ENCODE peak calls at places on chromosomes 7 and 10, in six cellular contexts. J, N, B, X, O and D are unnamed samples. For H3K27me3, the result is how much of the 10 kb centered on the place peaks cover.

GRCh38 chr7:111933614-111934013 is 272.6 kb downstream of the DOCK4 start:
- DNase-seq in J (no peak), N (no peak), B (no peak), X (no peak), O (no peak), D (peak)

GRCh38 chr7:74042746-74043522 is 15.0 kb downstream of the ELN start:
- DNase-seq in J (no peak), N (no peak), B (no peak), X (no peak), O (no peak), D (no peak)

GRCh38 chr10:113020425-113020753 is 70.3 kb downstream of the TCF7L2 start:
- DNase-seq in J (no peak), N (no peak), B (no peak), X (no peak), O (no peak), D (no peak)

GRCh38 chr7:123749537-123749857 is 694 bp upstream of the WASL start:
- DNase-seq in J (peak), N (peak), B (no peak), X (no peak), O (no peak), D (peak)

GRCh38 chr7:18440934-18441333 is 54.6 kb upstream of the HDAC9 start:
- DNase-seq in J (no peak), N (no peak), B (no peak), X (no peak), O (no peak), D (no peak)

GRCh38 chr7:33196194-33196593 is 66.8 kb downstream of the BBS9 start:
- DNase-seq in J (no peak), N (no peak), B (no peak), X (peak), O (no peak), D (no peak)

GRCh38 chr7:80508440-80508839 is 3.4 kb downstream of the GNAT3 start:
- DNase-seq in J (no peak), N (no peak), B (no peak), X (no peak), O (no peak), D (no peak)

GRCh38 chr10:117663750-117664149 is 121.2 kb downstream of the EMX2 start:
- DNase-seq in J (no peak), N (no peak), B (peak), X (no peak), O (no peak), D (peak)

GRCh38 chr7:41855798-41856197 is 152.9 kb upstream of the INHBA start:
- DNase-seq in J (no peak), N (no peak), B (no peak), X (no peak), O (no peak), D (peak)

GRCh38 chr7:100694196-100694745 is at the start of gene GIGYF1:
- DNase-seq in J (peak), N (peak), B (no peak), X (peak), O (peak), D (peak)

GRCh38 chr7:93884541-93884940 is 6.0 kb downstream of the TFPI2 start:
- DNase-seq in J (no peak), N (no peak), B (no peak), X (no peak), O (no peak), D (no peak)

GRCh38 chr10:22552888-22553378 is 161.4 kb downstream of the PIP4K2A start:
- DNase-seq in J (no peak), N (no peak), B (no peak), X (no peak), O (no peak), D (peak)

GRCh38 chr7:145175366-145175765 is 339.5 kb upstream of the TPK1 start:
- DNase-seq in J (no peak), N (no peak), B (no peak), X (no peak), O (no peak), D (no peak)

GRCh38 chr7:106345421-106346166 is 60.8 kb upstream of the NAMPT start:
- DNase-seq in J (no peak), N (no peak), B (no peak), X (no peak), O (no peak), D (no peak)

GRCh38 chr10:97889461-97890265 is 40.0 kb downstream of the GOLGA7B start:
- DNase-seq in J (no peak), N (no peak), B (no peak), X (no peak), O (no peak), D (peak)

GRCh38 chr10:45418417-45418858 is 44.4 kb downstream of the ALOX5 start:
- DNase-seq in J (no peak), N (no peak), B (no peak), X (no peak), O (no peak), D (no peak)
- H3K4me3 ChIP-seq in J (peak), N (peak), B (no peak), X (no peak), O (peak), D (peak)

GRCh38 chr10:48219194-48219593 is 55.3 kb downstream of the FRMPD2 start:
- DNase-seq in J (no peak), N (no peak), B (no peak), X (no peak), O (no peak), D (no peak)

GRCh38 chr10:48227213-48227612 is 47.3 kb downstream of the FRMPD2 start:
- DNase-seq in J (no peak), N (no peak), B (no peak), X (no peak), O (no peak), D (no peak)

GRCh38 chr10:48224296-48224695 is 50.2 kb downstream of the FRMPD2 start:
- DNase-seq in J (no peak), N (no peak), B (no peak), X (no peak), O (no peak), D (no peak)

GRCh38 chr10:48221814-48222213 is 52.7 kb downstream of the FRMPD2 start:
- DNase-seq in J (no peak), N (no peak), B (no peak), X (no peak), O (no peak), D (no peak)

DNA sequence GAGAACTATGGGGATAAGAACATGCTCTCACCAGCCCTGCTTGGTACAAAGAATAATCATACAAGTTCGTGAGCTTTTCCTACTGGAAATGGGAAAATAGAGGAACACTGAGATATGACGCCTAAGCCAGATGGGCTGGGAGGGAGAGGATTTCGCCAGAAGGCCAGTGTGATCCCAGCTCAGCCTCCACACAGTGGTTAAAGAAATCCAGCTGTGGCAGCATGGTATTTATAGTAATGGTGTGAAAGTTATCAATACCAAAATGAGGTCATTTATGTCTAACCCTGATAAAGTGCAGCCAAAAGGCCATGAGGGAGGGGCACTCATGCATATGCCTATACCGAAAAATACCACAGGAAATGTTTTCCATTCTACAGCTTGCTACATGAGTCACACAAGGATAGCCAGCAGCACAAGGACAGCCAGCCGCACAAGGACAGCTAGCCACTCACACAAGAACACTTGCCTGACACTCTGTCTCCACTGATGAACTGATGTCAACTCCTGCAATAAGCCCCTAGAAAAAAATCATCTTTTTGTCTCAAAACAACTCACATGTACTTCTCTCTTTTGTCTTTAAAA is 49.4 kb downstream of the FRMPD2 start:
- DNase-seq in J (no peak), N (no peak), B (no peak), X (no peak), O (no peak), D (peak)
- H3K27me3 ChIP-seq in J (under half), N (under half), B (under half), X (under half), O (under half), D (under half)

GRCh38 chr7:150944066-150945042 is 33.8 kb downstream of the KCNH2 start:
- DNase-seq in J (no peak), N (no peak), B (no peak), X (no peak), O (peak), D (no peak)
- H3K4me3 ChIP-seq in J (no peak), N (no peak), B (no peak), X (no peak), O (no peak), D (no peak)

GRCh38 chr10:78581133-78581694 is 487.6 kb upstream of the ZMIZ1 start:
- DNase-seq in J (no peak), N (no peak), B (no peak), X (no peak), O (no peak), D (no peak)
- H3K27me3 ChIP-seq in J (under half), N (under half), B (under half), X (under half), O (under half), D (under half)

DNA sequence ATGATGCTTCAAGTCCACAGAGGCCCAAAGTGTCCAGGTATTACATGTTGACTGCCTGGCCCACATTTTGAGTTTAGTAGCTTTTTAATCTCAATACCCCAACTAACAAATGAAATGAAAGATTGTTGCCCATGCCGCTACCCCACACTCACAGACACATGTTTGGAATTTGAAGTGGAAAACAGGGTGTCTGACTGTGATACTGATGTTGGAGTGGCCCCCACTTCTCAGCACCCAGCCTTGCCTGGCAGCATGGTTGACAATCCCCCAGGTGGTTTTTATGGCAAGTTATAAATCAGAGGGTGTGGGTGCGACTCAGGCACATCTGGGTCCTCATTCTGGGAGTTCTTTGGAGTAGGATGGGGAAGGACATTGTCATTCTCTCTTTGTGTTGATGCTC is 314.7 kb upstream of the ZNF32 start:
- DNase-seq in J (peak), N (no peak), B (no peak), X (no peak), O (no peak), D (no peak)
- H3K4me3 ChIP-seq in J (no peak), N (no peak), B (no peak), X (no peak), O (no peak), D (no peak)